ENCODE peak calls at places on chromosomes 1 and 21, in four cellular contexts. One of them, this sample, is unnamed.

GRCh38 chr21:28590722-28591121 is 402.0 kb downstream of the LTN1 start:
- DNase-seq in pancreas: no peak
- DNase-seq in cardiac fibroblast: no peak
- DNase-seq in tibial artery: no peak
- DNase-seq in this sample: no peak

GRCh38 chr1:99969260-99969728 is 502 bp upstream of the SLC35A3 start:
- DNase-seq in cardiac fibroblast: no peak
- DNase-seq in pancreas: no peak
- DNase-seq in tibial artery: no peak
- DNase-seq in this sample: no peak

GRCh38 chr1:57843760-57844159 is 419.9 kb upstream of the DAB1 start:
- DNase-seq in cardiac fibroblast: peak
- DNase-seq in pancreas: no peak
- DNase-seq in tibial artery: no peak
- DNase-seq in this sample: no peak

GRCh38 chr1:153192697-153193096 is 10.5 kb upstream of the LELP1 start:
- DNase-seq in cardiac fibroblast: no peak
- DNase-seq in tibial artery: no peak
- DNase-seq in pancreas: no peak
- DNase-seq in this sample: no peak

GRCh38 chr1:6280761-6281451 is 20.0 kb upstream of the GPR153 start:
- DNase-seq in tibial artery: no peak
- DNase-seq in cardiac fibroblast: no peak
- DNase-seq in pancreas: no peak
- DNase-seq in this sample: no peak

GRCh38 chr1:10456661-10457060 is 6.8 kb downstream of the CORT start:
- DNase-seq in pancreas: no peak
- DNase-seq in tibial artery: no peak
- DNase-seq in cardiac fibroblast: no peak
- DNase-seq in this sample: no peak

GRCh38 chr1:201648911-201649775 is 110.2 kb downstream of the NAV1 start:
- DNase-seq in cardiac fibroblast: peak
- DNase-seq in tibial artery: no peak
- DNase-seq in pancreas: peak
- DNase-seq in this sample: no peak

GRCh38 chr1:41905103-41905675 is 13.5 kb downstream of the HIVEP3 start:
- DNase-seq in cardiac fibroblast: no peak
- DNase-seq in tibial artery: no peak
- DNase-seq in pancreas: no peak
- DNase-seq in this sample: no peak

GRCh38 chr1:9346566-9346965 is 53.9 kb downstream of the SPSB1 start:
- DNase-seq in cardiac fibroblast: no peak
- DNase-seq in tibial artery: no peak
- DNase-seq in pancreas: no peak
- DNase-seq in this sample: no peak

GRCh38 chr1:33319949-33320618 is 814 bp downstream of the A3GALT2 start:
- DNase-seq in tibial artery: no peak
- DNase-seq in cardiac fibroblast: no peak
- DNase-seq in pancreas: no peak
- DNase-seq in this sample: no peak

GRCh38 chr1:15153842-15154479 is 414 bp downstream of the TMEM51 start:
- DNase-seq in cardiac fibroblast: peak
- DNase-seq in tibial artery: no peak
- DNase-seq in pancreas: peak
- DNase-seq in this sample: no peak

GRCh38 chr21:43337901-43338655 is 88.9 kb downstream of the SIK1 start:
- DNase-seq in cardiac fibroblast: no peak
- DNase-seq in pancreas: peak
- DNase-seq in tibial artery: no peak
- DNase-seq in this sample: no peak

GRCh38 chr1:245258271-245258920 is 103.6 kb downstream of the KIF26B start:
- DNase-seq in pancreas: no peak
- DNase-seq in tibial artery: no peak
- DNase-seq in cardiac fibroblast: no peak
- DNase-seq in this sample: no peak

GRCh38 chr1:228691926-228692325 is 43.4 kb upstream of the RHOU start:
- DNase-seq in cardiac fibroblast: peak
- DNase-seq in tibial artery: no peak
- DNase-seq in pancreas: no peak
- DNase-seq in this sample: peak

GRCh38 chr21:45453308-45453950 is 48.5 kb downstream of the COL18A1 start:
- DNase-seq in tibial artery: no peak
- DNase-seq in cardiac fibroblast: no peak
- DNase-seq in pancreas: peak
- DNase-seq in this sample: no peak

GRCh38 chr1:25245809-25246599 is 1.2 kb downstream of the RSRP1 start:
- DNase-seq in pancreas: no peak
- DNase-seq in tibial artery: no peak
- DNase-seq in cardiac fibroblast: peak
- DNase-seq in this sample: no peak

DNA sequence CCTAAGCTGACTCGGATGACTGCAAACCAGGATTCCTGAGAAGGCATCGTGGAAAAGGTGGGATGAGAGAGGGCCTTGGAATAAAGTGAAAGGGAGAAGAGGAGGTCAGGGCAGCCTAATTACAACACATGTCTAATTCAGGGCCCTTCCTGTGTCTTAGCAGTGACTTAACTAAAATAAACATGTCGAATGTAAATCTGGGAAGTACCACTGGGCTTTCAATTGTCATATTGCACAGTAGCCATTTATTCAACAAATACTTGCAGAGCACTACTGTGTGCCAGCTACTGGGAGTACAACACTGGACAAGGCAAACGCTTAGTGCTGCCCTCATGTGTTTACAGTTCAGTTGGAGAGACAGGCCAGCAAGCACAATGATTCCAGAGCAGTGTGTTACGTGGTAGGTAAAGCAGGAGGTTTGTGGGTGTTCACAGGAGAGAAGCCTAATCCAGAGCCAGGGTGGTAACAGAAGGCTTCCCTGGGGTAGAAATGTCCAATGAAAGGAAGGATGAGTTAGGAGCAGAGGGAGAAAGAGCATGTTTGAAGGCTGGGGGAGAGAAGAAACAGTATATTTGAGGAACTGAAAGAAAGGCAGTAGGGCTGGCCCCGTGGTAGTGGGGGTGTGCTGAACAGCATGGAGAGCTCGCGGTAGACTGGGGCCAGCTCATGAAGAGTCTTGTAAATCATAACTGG is 38.0 kb upstream of the RASAL2 start:
- DNase-seq in cardiac fibroblast: peak
- DNase-seq in pancreas: no peak
- DNase-seq in tibial artery: no peak
- DNase-seq in this sample: no peak
- TF ChIP-seq CTCF in cardiac fibroblast: peak
- TF ChIP-seq CTCF in pancreas: no peak
- TF ChIP-seq CTCF in tibial artery: no peak
- TF ChIP-seq CTCF in this sample: peak

DNA sequence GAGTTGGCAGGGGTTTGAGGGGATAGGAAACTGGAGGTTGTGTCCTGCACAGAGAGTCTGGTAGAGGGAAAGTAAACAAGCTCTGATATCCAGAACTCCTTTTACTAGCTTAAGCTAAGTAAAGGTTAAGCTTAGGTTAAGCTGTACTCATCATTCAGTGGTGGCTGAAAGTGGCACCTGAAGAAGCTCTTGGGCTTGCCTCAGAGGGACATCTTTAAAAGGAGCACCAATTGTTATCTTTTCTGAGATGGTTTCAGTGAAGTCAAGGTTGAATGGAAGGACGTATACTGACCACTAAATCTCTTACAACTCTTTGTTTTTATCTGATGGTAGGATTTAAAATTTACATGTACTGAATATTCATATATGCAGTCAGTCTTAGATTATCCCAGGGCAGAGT is 43.2 kb downstream of the S1PR1 start:
- DNase-seq in tibial artery: no peak
- DNase-seq in cardiac fibroblast: no peak
- DNase-seq in pancreas: no peak
- DNase-seq in this sample: no peak
- H3K4me3 ChIP-seq in tibial artery: no peak
- H3K4me3 ChIP-seq in cardiac fibroblast: no peak
- H3K4me3 ChIP-seq in pancreas: no peak
- H3K4me3 ChIP-seq in this sample: no peak

GRCh38 chr1:178367151-178367550 is 129.6 kb downstream of the CLEC20A start:
- DNase-seq in pancreas: no peak
- DNase-seq in cardiac fibroblast: no peak
- DNase-seq in tibial artery: no peak
- DNase-seq in this sample: no peak
- TF ChIP-seq CTCF in pancreas: no peak
- TF ChIP-seq CTCF in cardiac fibroblast: no peak
- TF ChIP-seq CTCF in tibial artery: no peak
- TF ChIP-seq CTCF in this sample: no peak

GRCh38 chr1:113984710-113985109 is 5.4 kb downstream of the OLFML3 start:
- DNase-seq in cardiac fibroblast: peak
- DNase-seq in pancreas: no peak
- DNase-seq in tibial artery: no peak
- DNase-seq in this sample: no peak

GRCh38 chr1:113981962-113982931 is 3.0 kb downstream of the OLFML3 start:
- DNase-seq in tibial artery: peak
- DNase-seq in pancreas: no peak
- DNase-seq in cardiac fibroblast: peak
- DNase-seq in this sample: no peak

GRCh38 chr1:113980120-113980519 is 846 bp downstream of the OLFML3 start:
- DNase-seq in tibial artery: peak
- DNase-seq in cardiac fibroblast: peak
- DNase-seq in pancreas: peak
- DNase-seq in this sample: no peak

GRCh38 chr1:113983826-113984225 is 4.6 kb downstream of the OLFML3 start:
- DNase-seq in pancreas: no peak
- DNase-seq in cardiac fibroblast: no peak
- DNase-seq in tibial artery: no peak
- DNase-seq in this sample: no peak

DNA sequence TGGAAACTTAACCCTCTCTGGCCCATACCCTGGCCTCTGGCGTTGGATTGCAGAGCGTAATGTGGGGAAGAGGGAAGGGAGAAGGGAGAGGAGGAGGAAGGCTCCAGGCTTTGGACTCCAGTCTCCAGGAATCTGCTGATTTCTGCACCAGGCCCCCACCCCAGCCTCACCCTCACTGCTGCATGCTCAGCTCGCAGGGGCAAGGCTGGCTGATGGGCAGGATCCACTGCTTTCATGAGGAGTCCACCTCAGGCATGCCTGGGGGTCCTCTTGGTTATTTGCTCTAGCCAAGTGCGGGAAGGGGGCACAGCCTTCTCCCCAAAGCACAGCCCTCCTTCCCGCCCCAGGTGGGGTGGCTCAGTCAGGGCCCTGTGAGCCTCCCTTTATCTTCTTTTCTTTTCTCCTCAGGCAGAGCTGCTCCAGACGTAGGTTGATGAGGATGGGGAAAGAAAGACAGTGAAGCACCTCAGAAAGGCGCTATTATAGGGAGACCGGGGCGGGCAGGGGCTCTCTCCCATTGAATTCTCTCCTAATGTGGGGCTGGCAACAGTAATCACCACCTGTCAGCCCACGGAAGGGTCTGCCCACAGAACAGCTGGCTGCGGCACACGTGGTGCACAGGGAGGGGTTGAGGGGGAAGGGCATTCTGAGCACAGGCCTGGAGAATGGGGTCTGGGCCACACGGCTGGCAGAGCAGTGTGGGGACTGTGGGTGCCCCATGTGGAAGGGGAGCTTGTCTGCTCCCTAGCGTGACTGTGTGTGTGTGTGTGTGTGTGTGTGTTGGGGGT is 3.9 kb downstream of the OLFML3 start:
- DNase-seq in tibial artery: no peak
- DNase-seq in cardiac fibroblast: no peak
- DNase-seq in pancreas: no peak
- DNase-seq in this sample: no peak
- H3K4me3 ChIP-seq in tibial artery: peak
- H3K4me3 ChIP-seq in cardiac fibroblast: peak
- H3K4me3 ChIP-seq in pancreas: no peak
- H3K4me3 ChIP-seq in this sample: no peak

This sample was measured in retinal pigment epithelial cell.